ENCODE peak calls at places on chromosome 5, in four cellular contexts. E is GM12878, K is HepG2, O is K562. V is an unnamed sample.

GRCh38 chr5:155260798-155261197 is 247.2 kb downstream of the KIF4B start:
- DNase-seq in K (peak; percentile 16), O (no peak), E (no peak), V (peak; percentile 66)

GRCh38 chr5:10735569-10736255 is 25.3 kb downstream of the DAP start:
- DNase-seq in E (no peak), K (no peak), O (no peak), V (no peak)

GRCh38 chr5:172350212-172351181 is 66.9 kb upstream of the UBTD2 start:
- DNase-seq in K (no peak), O (no peak), E (no peak), V (peak; percentile 86)

GRCh38 chr5:158619083-158619788 is 480.5 kb downstream of the EBF1 start:
- DNase-seq in E (no peak), K (peak; percentile 41), O (no peak), V (peak; percentile 42)

GRCh38 chr5:133427121-133427777 is 185.1 kb downstream of the FSTL4 start:
- DNase-seq in O (no peak), E (no peak), K (no peak), V (no peak)

GRCh38 chr5:147391781-147392180 is 118.1 kb downstream of the DPYSL3 start:
- DNase-seq in E (no peak), K (peak; percentile 25), O (no peak), V (peak; percentile 75)

GRCh38 chr5:135890867-135891266 is 4.8 kb downstream of the IL9 start:
- DNase-seq in E (peak; percentile 15), K (no peak), O (no peak), V (no peak)

GRCh38 chr5:30581198-30581925 is 612.1 kb upstream of the CDH6 start:
- DNase-seq in E (no peak), O (no peak), K (peak; percentile 13), V (no peak)

GRCh38 chr5:56814361-56814962 is 887 bp upstream of the MAP3K1 start:
- DNase-seq in K (peak; percentile 28), O (no peak), E (no peak), V (peak; percentile 61)

GRCh38 chr5:71757590-71758543 is 38.8 kb downstream of the CARTPT start:
- DNase-seq in E (peak; percentile 12), K (peak; percentile 67), O (peak; percentile 33), V (no peak)

GRCh38 chr5:5424736-5425135 is 2.3 kb downstream of the ICE1 start:
- DNase-seq in O (no peak), E (no peak), K (no peak), V (no peak)
- TF ChIP-seq JUND in O (no peak), E (no peak), K (no peak), V (no peak)

GRCh38 chr5:132064738-132065331 is 4.4 kb downstream of the IL3 start:
- DNase-seq in E (peak; percentile 45), K (peak; percentile 52), O (peak; percentile 81), V (peak; percentile 76)
- TF ChIP-seq JUND in E (no peak), K (no peak), O (no peak), V (no peak)

DNA sequence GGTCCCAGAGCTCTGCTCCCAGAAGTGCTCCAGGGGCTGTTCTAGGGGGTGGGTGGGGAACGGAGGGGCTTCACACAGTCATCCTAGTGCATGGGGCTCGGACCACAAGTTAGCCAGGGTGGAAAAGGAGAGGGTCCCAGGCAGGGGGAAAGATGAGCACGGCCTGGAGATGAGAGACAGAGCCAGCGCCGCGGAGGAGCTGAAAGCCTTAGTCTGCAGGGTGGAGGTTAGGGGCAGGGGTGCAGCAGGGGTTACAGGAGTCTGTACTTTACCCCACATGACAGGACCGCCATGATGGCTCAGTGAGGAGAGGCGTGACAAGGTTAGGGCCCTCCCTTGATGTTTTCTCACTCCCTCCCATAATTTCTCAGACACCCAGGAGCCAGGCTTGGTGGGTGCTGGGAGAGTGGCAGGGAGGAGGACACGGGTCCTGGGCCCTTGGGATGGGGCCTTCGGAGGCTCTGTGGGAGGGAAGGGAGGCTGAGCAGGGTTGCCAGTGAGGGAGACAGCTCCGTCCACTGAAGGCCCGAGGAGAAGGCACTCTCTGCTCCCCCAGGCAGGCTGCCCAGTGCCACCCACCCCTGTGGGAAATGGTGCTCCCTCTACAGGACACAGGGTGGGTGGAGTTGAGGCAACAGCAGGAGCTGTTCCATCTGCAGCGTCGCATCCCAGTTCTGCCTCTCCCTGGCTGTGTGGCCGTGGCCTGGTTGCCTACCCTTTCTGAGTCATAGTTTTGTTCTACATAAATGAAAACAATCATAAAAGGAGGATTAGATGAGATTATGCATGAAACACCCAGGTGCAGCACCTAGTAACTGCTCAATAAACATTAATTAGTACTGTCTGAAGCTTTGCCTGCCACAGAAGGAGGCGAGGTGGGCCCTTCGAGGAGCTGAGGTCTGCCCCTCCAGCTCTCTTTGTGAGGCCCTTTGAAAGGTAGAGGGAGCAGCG is 66.2 kb downstream of the NDST1 start:
- DNase-seq in E (no peak), O (peak; percentile 45), K (peak; percentile 25), V (no peak)
- TF ChIP-seq JUND in E (no peak), O (no peak), K (no peak), V (no peak)

DNA sequence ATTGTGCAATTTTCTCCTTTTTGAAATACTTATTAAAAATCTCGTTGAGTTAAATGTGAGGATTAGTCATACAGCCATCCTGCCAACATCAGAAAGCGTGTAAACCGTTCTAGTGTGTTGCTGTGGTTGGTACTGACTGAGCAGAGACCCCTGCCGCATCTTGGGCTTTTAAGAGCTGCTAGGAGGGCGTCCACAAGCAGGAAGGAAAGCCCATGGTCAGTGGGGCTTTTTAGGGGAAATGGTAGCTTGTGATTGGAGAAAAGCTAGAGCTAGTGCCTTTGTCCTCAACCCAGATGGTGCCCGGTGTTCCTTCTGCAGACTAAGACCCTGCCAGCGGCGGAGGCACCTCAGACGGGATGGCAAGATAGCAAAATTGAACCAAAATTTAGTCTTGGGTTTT is 1.4 kb downstream of the SDHA start:
- DNase-seq in K (no peak), O (no peak), E (no peak), V (no peak)
- TF ChIP-seq JUND in K (no peak), O (no peak), E (no peak), V (no peak)

GRCh38 chr5:102262688-102263087 is 33.4 kb downstream of the SLCO4C1 start:
- DNase-seq in E (no peak), K (no peak), O (no peak), V (no peak)
- TF ChIP-seq JUND in E (no peak), K (no peak), O (no peak), V (no peak)

GRCh38 chr5:1437876-1438559 is 7.2 kb downstream of the SLC6A3 start:
- DNase-seq in K (no peak), E (no peak), O (no peak), V (no peak)
- TF ChIP-seq JUND in K (no peak), E (no peak), O (no peak), V (no peak)

GRCh38 chr5:14449052-14449661 is 132.4 kb upstream of the OTULINL start:
- DNase-seq in K (no peak), E (no peak), O (no peak), V (no peak)

GRCh38 chr5:14445581-14446290 is 135.9 kb upstream of the OTULINL start:
- DNase-seq in K (no peak), E (no peak), O (no peak), V (no peak)

GRCh38 chr5:14444988-14445387 is 136.6 kb upstream of the OTULINL start:
- DNase-seq in K (no peak), E (no peak), O (no peak), V (no peak)

GRCh38 chr5:14450055-14450524 is 131.5 kb upstream of the OTULINL start:
- DNase-seq in O (no peak), E (no peak), K (no peak), V (no peak)

DNA sequence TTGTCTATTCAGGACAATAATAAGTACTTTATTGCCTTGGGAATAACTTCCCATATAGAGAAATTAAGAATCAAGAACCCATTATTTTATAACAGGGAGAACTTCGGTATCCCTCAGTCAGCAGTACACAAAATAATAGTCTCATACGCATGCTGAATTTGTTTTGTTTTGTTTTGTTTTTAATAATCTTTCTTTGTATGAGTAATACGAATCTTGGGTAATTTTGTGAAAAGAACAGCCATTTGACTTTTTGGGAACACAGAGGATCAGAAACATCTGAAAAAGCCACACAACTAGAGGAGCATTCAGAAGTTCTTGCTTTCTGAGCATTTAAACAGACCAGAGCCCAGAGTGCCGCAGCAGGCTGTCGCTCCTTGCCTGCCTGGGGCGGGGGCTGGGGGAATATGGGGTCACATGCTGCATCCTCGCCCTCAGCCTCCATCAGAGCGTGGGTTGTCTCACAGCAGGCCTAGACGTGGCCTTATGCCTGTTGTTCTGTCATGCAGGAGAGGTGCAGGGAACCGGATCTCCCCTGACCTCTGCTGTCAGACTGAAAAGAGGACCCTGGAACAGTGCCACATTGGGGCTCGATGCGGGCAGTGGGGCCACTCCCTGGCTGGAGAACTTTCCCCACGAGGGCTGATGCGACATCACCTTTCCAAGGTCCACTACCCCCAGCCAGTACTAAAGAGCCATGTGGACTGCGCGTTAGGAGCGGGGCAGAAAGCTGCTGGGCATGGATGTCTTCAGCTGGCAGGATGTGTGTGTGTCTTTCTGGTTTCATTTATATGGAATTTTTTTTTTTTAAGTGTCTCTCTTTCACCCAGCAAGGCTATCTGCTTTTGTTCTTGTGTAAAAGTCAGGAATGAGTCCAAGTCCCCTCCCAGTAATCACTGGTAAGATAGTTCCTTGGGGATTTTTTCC is 133.4 kb upstream of the OTULINL start:
- DNase-seq in K (no peak), O (no peak), E (peak; percentile 28), V (no peak)
- TF ChIP-seq JUND in K (no peak), O (no peak), E (no peak), V (no peak)

GRCh38 chr5:31854625-31855526 is 215.9 kb downstream of the PDZD2 start:
- DNase-seq in O (no peak), E (no peak), K (no peak), V (peak; percentile 58)
- TF ChIP-seq JUND in O (no peak), E (no peak), K (no peak), V (no peak)

DNA sequence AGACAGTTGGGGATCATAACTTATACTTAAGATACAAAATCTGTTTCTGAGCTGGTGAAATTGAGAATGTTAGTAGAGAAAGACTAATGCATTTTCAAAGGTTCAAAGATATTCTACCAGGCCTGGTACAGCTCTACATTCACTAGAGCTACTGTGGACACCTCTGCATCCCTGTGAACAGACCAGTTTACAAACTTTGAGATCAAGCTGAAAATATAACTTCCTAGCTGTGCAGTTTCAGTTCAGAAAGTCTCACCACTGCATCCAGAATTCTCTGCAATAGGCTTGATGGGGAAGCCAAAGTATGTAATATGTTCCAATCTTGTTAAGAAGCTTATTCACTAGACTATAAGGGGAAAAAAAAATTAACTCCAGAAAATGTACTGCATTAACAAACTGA is 672.1 kb downstream of the NR2F1-AS1 start:
- DNase-seq in O (no peak), E (no peak), K (no peak), V (no peak)
- TF ChIP-seq JUND in O (no peak), E (no peak), K (no peak), V (no peak)

GRCh38 chr5:97838214-97838613 is 655.2 kb upstream of the RIOK2 start:
- DNase-seq in O (no peak), K (no peak), E (peak; percentile 58), V (no peak)
- TF ChIP-seq JUND in O (no peak), K (no peak), E (peak; percentile 83), V (no peak)